ENCODE peak calls at places on chromosomes 4 and X, in six cellular contexts. A is choroid plexus epithelial cell; L is SJSA1; U is lower leg skin; M is mammary epithelial cell; Y is CD8-positive, alpha-beta memory T cell. N is an unnamed sample.

GRCh38 chr4:54230479-54231418 is 1.7 kb downstream of the PDGFRA start:
- DNase-seq in M (no peak), U (peak; percentile 94), Y (no peak), A (peak; percentile 61), L (peak; percentile 18), N (peak; percentile 85)

GRCh38 chrX:123731258-123731986 is 1.4 kb downstream of the THOC2 start:
- DNase-seq in A (peak; percentile 37), U (no peak), M (no peak), Y (no peak), L (no peak), N (no peak)

GRCh38 chrX:65241059-65241721 is 264.9 kb upstream of the ZC4H2 start:
- DNase-seq in U (no peak), A (no peak), L (no peak), Y (no peak), M (no peak), N (no peak)

GRCh38 chr4:105992641-105993305 is 97.5 kb downstream of the NPNT start:
- DNase-seq in U (no peak), A (peak; percentile 35), L (no peak), Y (no peak), M (peak; percentile 41), N (no peak)

GRCh38 chr4:47668256-47668655 is 169.6 kb downstream of the CORIN start:
- DNase-seq in U (no peak), M (no peak), A (no peak), Y (no peak), L (no peak), N (no peak)

GRCh38 chrX:37454537-37455285 is 105.5 kb downstream of the PRRG1 start:
- DNase-seq in M (peak; percentile 82), U (no peak), L (peak; percentile 1), A (peak; percentile 53), Y (no peak), N (no peak)

GRCh38 chr4:139808381-139809206 is 143.0 kb downstream of the MGST2 start:
- DNase-seq in L (no peak), A (no peak), U (no peak), Y (no peak), M (no peak), N (no peak)

GRCh38 chrX:109448539-109448938 is 33.3 kb downstream of the GUCY2F start:
- DNase-seq in A (no peak), L (no peak), U (no peak), Y (no peak), M (no peak), N (no peak)

GRCh38 chr4:165330666-165331065 is 3.2 kb downstream of the MSMO1 start:
- DNase-seq in L (no peak), M (no peak), A (no peak), U (no peak), Y (no peak), N (no peak)
- H3K4me3 ChIP-seq in L (no peak overlapping the region), M (peak overlapping the region; percentile 98), A (no peak overlapping the region), U (no peak overlapping the region), Y (no peak overlapping the region), N (no peak overlapping the region)

GRCh38 chr4:122700178-122700725 is 32.3 kb upstream of the BBS12 start:
- DNase-seq in Y (no peak), U (no peak), M (peak; percentile 92), L (no peak), A (peak; percentile 93), N (no peak)
- H3K4me3 ChIP-seq in Y (no peak overlapping the region), U (no peak overlapping the region), M (peak overlapping the region; percentile 63), L (no peak overlapping the region), A (peak overlapping the region; percentile 46), N (no peak overlapping the region)

DNA sequence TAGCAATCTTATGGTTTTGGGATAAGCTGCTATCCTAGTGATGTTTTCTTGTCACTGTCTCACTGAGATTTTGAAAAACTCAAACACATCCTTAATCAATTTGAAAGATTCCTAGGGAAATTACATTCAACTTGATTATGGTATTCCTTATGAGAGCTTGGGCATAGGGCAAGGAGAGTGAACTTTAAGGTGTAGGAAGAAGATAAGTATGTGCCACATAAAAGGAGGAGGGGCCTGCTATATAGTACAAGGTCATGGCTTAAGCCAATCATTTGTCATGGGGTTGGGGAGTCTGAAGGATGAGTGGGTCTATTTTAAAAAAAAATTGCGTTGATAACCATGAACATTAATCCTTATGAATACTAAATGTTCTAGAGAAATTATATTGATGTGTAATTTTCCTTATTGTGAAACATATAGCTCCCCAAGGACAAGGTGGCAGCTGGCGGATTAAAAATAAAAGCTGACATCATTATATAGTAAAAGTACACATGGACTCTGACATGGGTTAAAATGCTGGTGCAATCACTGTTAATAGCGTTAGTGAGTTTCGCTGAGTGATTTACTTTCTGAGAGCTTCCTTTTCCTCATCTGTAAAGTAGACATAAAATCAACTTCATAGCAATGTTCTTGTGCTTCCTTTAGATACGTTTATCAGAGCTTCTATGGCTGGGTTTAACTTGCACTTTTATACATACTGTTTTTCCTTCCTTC is 17.4 kb downstream of the GALNT7 start:
- DNase-seq in A (no peak), L (no peak), U (no peak), M (no peak), Y (no peak), N (no peak)
- H3K4me3 ChIP-seq in A (no peak overlapping the region), L (no peak overlapping the region), U (no peak overlapping the region), M (no peak overlapping the region), Y (no peak overlapping the region), N (no peak overlapping the region)

GRCh38 chr4:2515835-2516550 is 20.5 kb upstream of the FAM193A start:
- DNase-seq in A (peak; percentile 35), Y (no peak), M (no peak), L (no peak), U (no peak), N (no peak)

GRCh38 chr4:2507855-2508254 is 28.6 kb upstream of the FAM193A start:
- DNase-seq in A (no peak), U (no peak), M (no peak), L (no peak), Y (no peak), N (no peak)

GRCh38 chr4:2510351-2511259 is 25.8 kb upstream of the FAM193A start:
- DNase-seq in L (no peak), U (no peak), M (no peak), Y (no peak), A (no peak), N (no peak)

GRCh38 chr4:2512396-2513135 is 23.9 kb upstream of the FAM193A start:
- DNase-seq in A (no peak), L (no peak), Y (no peak), M (no peak), U (no peak), N (no peak)

DNA sequence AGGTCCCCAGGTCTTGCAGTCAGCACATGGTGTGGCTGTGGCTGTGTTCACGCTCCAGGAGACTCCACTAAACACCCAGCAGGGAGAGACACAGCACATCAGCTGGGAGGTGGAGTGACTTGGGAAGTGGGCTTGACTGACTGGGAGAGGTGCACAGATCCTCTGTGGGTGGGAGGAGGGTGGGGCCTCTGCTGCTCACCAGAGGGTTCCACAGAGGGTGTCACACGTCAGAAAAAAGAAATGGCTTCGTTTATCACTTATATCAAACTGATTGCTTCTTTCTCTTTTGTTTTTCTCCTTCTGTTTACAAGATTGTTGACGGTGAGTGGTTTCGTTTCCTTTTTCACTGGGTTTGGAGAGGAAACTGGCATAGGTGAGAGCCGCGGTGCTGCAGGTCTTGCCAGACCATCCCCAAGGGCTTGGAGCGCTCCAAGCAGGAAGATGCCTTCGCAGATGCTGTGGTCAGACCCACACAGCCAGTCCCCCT is 24.8 kb upstream of the FAM193A start:
- DNase-seq in M (no peak), Y (peak; percentile 29), U (no peak), A (no peak), L (no peak), N (no peak)
- H3K4me3 ChIP-seq in M (no peak overlapping the region), Y (no peak overlapping the region), U (no peak overlapping the region), A (no peak overlapping the region), L (no peak overlapping the region), N (no peak overlapping the region)

DNA sequence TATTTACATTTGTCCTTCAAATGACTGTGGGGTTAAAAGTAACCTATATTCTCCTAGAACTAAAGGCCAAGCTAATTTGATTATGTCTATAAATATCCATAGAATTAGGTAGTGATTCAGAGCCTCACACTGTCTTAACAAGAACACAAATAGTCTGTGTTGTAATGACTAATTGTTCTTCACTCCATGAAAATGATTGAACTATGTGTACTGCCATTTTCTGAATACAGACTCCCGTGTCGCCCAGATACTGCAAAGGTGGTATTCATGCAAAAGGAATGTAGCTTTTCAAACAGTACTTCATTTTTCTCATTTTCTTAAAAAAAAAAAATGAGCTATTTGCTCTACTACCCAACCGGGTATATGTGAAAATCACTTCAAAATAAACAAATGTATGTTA is 11.3 kb upstream of the PHKA2 start:
- DNase-seq in A (peak; percentile 71), Y (no peak), U (no peak), M (peak; percentile 49), L (no peak), N (no peak)
- H3K4me3 ChIP-seq in A (no peak overlapping the region), Y (no peak overlapping the region), U (no peak overlapping the region), M (peak overlapping the region; percentile 16), L (no peak overlapping the region), N (no peak overlapping the region)

GRCh38 chr4:76306882-76307669 is 543 bp downstream of the STBD1 start:
- DNase-seq in A (peak; percentile 49), U (peak; percentile 91), L (peak; percentile 65), M (peak; percentile 71), Y (no peak), N (no peak)

GRCh38 chr4:76309939-76310549 is 3.5 kb downstream of the STBD1 start:
- DNase-seq in Y (no peak), M (no peak), U (no peak), A (no peak), L (no peak), N (no peak)

GRCh38 chr4:76310683-76311082 is 4.2 kb downstream of the STBD1 start:
- DNase-seq in L (no peak), U (no peak), M (no peak), A (no peak), Y (no peak), N (no peak)

GRCh38 chr4:76307670-76308014 is 1.1 kb downstream of the STBD1 start:
- DNase-seq in L (no peak), A (no peak), M (no peak), Y (no peak), U (no peak), N (no peak)

GRCh38 chr4:76308548-76308947 is 2.0 kb downstream of the STBD1 start:
- DNase-seq in M (no peak), L (no peak), A (peak; percentile 13), Y (no peak), U (no peak), N (no peak)
- H3K4me3 ChIP-seq in M (no peak overlapping the region), L (no peak overlapping the region), A (no peak overlapping the region), Y (no peak overlapping the region), U (no peak overlapping the region), N (peak overlapping the region; percentile 93)

GRCh38 chrX:118521435-118521834 is 25.8 kb downstream of the DOCK11 start:
- DNase-seq in A (peak; percentile 77), L (no peak), M (no peak), Y (no peak), U (no peak), N (no peak)

GRCh38 chrX:118519411-118520205 is 24.0 kb downstream of the DOCK11 start:
- DNase-seq in Y (no peak), U (no peak), M (peak; percentile 15), A (peak; percentile 71), L (peak; percentile 33), N (no peak)

GRCh38 chrX:118520858-118521206 is 25.2 kb downstream of the DOCK11 start:
- DNase-seq in M (no peak), L (no peak), A (no peak), Y (no peak), U (no peak), N (no peak)

GRCh38 chrX:118522230-118522926 is 26.8 kb downstream of the DOCK11 start:
- DNase-seq in A (peak; percentile 28), L (no peak), Y (no peak), U (no peak), M (no peak), N (no peak)

GRCh38 chrX:118520206-118520857 is 24.7 kb downstream of the DOCK11 start:
- DNase-seq in L (peak; percentile 28), U (peak; percentile 54), Y (no peak), A (peak; percentile 64), M (peak; percentile 25), N (no peak)
- H3K4me3 ChIP-seq in L (no peak overlapping the region), U (no peak overlapping the region), Y (no peak overlapping the region), A (no peak overlapping the region), M (no peak overlapping the region), N (peak overlapping the region; percentile 5)

GRCh38 chr4:167168611-167169010 is 65.7 kb downstream of the SPOCK3 start:
- DNase-seq in Y (no peak), L (no peak), U (no peak), M (no peak), A (no peak), N (no peak)
- H3K4me3 ChIP-seq in Y (no peak overlapping the region), L (no peak overlapping the region), U (no peak overlapping the region), M (no peak overlapping the region), A (no peak overlapping the region), N (no peak overlapping the region)